ENCODE peak calls at places on chromosomes 1 and 21, in eight cellular contexts. K, T, B, M, U, V, Z and F are unnamed samples.

GRCh38 chr1:160538985-160539651 is 16.1 kb upstream of the SLAMF6 start:
- DNase-seq in K (no peak), T (no peak), B (no peak), M (no peak), U (peak), V (no peak), Z (no peak), F (no peak)

GRCh38 chr1:53503433-53503925 is 44.3 kb downstream of the DMRTB1 start:
- DNase-seq in K (no peak), T (no peak), B (no peak), M (no peak), U (no peak), V (no peak), Z (no peak), F (no peak)

GRCh38 chr1:94716966-94717365 is 103.2 kb upstream of the SLC44A3 start:
- DNase-seq in K (no peak), T (no peak), B (no peak), M (no peak), U (no peak), V (no peak), Z (no peak), F (no peak)

GRCh38 chr1:89607888-89608626 is 24.9 kb upstream of the LRRC8C start:
- DNase-seq in K (peak), T (no peak), B (no peak), M (peak), U (no peak), V (peak), Z (peak), F (no peak)

GRCh38 chr1:215911406-215911968 is 344.4 kb downstream of the KCTD3 start:
- DNase-seq in K (no peak), T (no peak), B (no peak), M (no peak), U (no peak), V (no peak), Z (no peak), F (no peak)

GRCh38 chr21:29279531-29279930 is 19.2 kb upstream of the BACH1 start:
- DNase-seq in K (no peak), T (no peak), B (no peak), M (no peak), U (no peak), V (no peak), Z (no peak), F (no peak)

GRCh38 chr1:153374077-153374476 is 1.3 kb downstream of the S100A12 start:
- DNase-seq in K (no peak), T (no peak), B (no peak), M (no peak), U (no peak), V (no peak), Z (no peak), F (no peak)

GRCh38 chr1:159211331-159212136 is 6.9 kb downstream of the ACKR1 start:
- DNase-seq in K (peak), T (no peak), B (no peak), M (peak), U (peak), V (no peak), Z (peak), F (no peak)

GRCh38 chr1:233625510-233625981 is 11.6 kb downstream of the KCNK1 start:
- DNase-seq in K (no peak), T (no peak), B (no peak), M (no peak), U (peak), V (no peak), Z (no peak), F (no peak)

GRCh38 chr1:12591267-12591938 is 26.6 kb downstream of the DHRS3 start:
- DNase-seq in K (no peak), T (no peak), B (no peak), M (no peak), U (no peak), V (peak), Z (no peak), F (no peak)

GRCh38 chr1:44655609-44656008 is 18.7 kb downstream of the TMEM53 start:
- DNase-seq in K (no peak), T (no peak), B (no peak), M (peak), U (no peak), V (no peak), Z (no peak), F (no peak)

GRCh38 chr1:198794498-198794897 is 155.7 kb downstream of the PTPRC start:
- DNase-seq in K (no peak), T (peak), B (no peak), M (no peak), U (no peak), V (no peak), Z (no peak), F (no peak)

GRCh38 chr1:40232444-40232843 is 15.3 kb upstream of the TMCO2 start:
- DNase-seq in K (no peak), T (no peak), B (no peak), M (no peak), U (no peak), V (no peak), Z (peak), F (no peak)

GRCh38 chr1:29551123-29551522 is 314.8 kb downstream of the PTPRU start:
- DNase-seq in K (no peak), T (no peak), B (no peak), M (no peak), U (no peak), V (no peak), Z (no peak), F (no peak)

GRCh38 chr1:201282931-201283829 is at the start of gene PKP1:
- DNase-seq in K (no peak), T (no peak), B (no peak), M (peak), U (peak), V (no peak), Z (no peak), F (no peak)

GRCh38 chr1:181104042-181104789 is 15.7 kb downstream of the IER5 start:
- DNase-seq in K (no peak), T (no peak), B (no peak), M (no peak), U (no peak), V (no peak), Z (no peak), F (no peak)

GRCh38 chr1:242196101-242196500 is 197.2 kb upstream of the MAP1LC3C start:
- DNase-seq in K (no peak), T (no peak), B (no peak), M (no peak), U (no peak), V (no peak), Z (no peak), F (no peak)

GRCh38 chr1:46692806-46693770 is 21.4 kb downstream of the TEX38 start:
- DNase-seq in K (no peak), T (no peak), B (no peak), M (peak), U (no peak), V (no peak), Z (no peak), F (no peak)

GRCh38 chr1:226649244-226649643 is 89.8 kb downstream of the ITPKB start:
- DNase-seq in K (no peak), T (no peak), B (no peak), M (no peak), U (no peak), V (peak), Z (no peak), F (no peak)

GRCh38 chr21:21177353-21177986 is 179.3 kb downstream of the NCAM2 start:
- DNase-seq in K (no peak), T (no peak), B (no peak), M (no peak), U (no peak), V (no peak), Z (no peak), F (no peak)

GRCh38 chr1:210663730-210664573 is 335.2 kb downstream of the HHAT start:
- DNase-seq in K (no peak), T (no peak), B (no peak), M (peak), U (peak), V (no peak), Z (no peak), F (no peak)

GRCh38 chr21:45048968-45049367 is 25.4 kb upstream of the ADARB1 start:
- DNase-seq in K (no peak), T (no peak), B (no peak), M (no peak), U (no peak), V (no peak), Z (no peak), F (no peak)

GRCh38 chr1:149942885-149943284 is 6.2 kb upstream of the MTMR11 start:
- DNase-seq in K (no peak), T (no peak), B (no peak), M (no peak), U (no peak), V (no peak), Z (no peak), F (no peak)

GRCh38 chr1:207152792-207153434 is 48.9 kb downstream of the C4BPA start:
- DNase-seq in K (no peak), T (no peak), B (no peak), M (no peak), U (no peak), V (no peak), Z (no peak), F (no peak)
- H3K4me3 ChIP-seq in K (no peak), T (no peak), B (no peak), M (no peak), U (no peak), V (no peak), Z (no peak), F (no peak)

GRCh38 chr1:1779691-1780597 is 1.7 kb upstream of the NADK start:
- DNase-seq in K (peak), T (no peak), B (no peak), M (no peak), U (peak), V (peak), Z (peak), F (no peak)
- H3K4me3 ChIP-seq in K (peak), T (no peak), B (no peak), M (no peak), U (no peak), V (peak), Z (peak), F (peak)

GRCh38 chr1:165712764-165713163 is 14.4 kb upstream of the ALDH9A1 start:
- DNase-seq in K (no peak), T (no peak), B (no peak), M (no peak), U (no peak), V (no peak), Z (no peak), F (no peak)

GRCh38 chr1:165717918-165718515 is 19.7 kb upstream of the ALDH9A1 start:
- DNase-seq in K (no peak), T (peak), B (peak), M (peak), U (peak), V (no peak), Z (peak), F (no peak)
- H3K4me3 ChIP-seq in K (no peak), T (no peak), B (no peak), M (no peak), U (no peak), V (no peak), Z (no peak), F (no peak)

GRCh38 chr1:17799642-17800041 is 44.5 kb downstream of the ACTL8 start:
- DNase-seq in K (no peak), T (no peak), B (no peak), M (no peak), U (no peak), V (no peak), Z (no peak), F (no peak)
- H3K4me3 ChIP-seq in K (no peak), T (no peak), B (no peak), M (no peak), U (no peak), V (no peak), Z (no peak), F (no peak)

GRCh38 chr1:230494514-230494913 is 68.4 kb upstream of the PGBD5 start:
- DNase-seq in K (no peak), T (no peak), B (no peak), M (no peak), U (no peak), V (no peak), Z (no peak), F (no peak)

GRCh38 chr1:230494026-230494425 is 67.9 kb upstream of the PGBD5 start:
- DNase-seq in K (no peak), T (no peak), B (no peak), M (no peak), U (no peak), V (no peak), Z (no peak), F (no peak)

GRCh38 chr1:230493264-230493663 is 67.1 kb upstream of the PGBD5 start:
- DNase-seq in K (no peak), T (no peak), B (no peak), M (no peak), U (no peak), V (no peak), Z (no peak), F (no peak)

GRCh38 chr1:230495021-230495550 is 69.0 kb upstream of the PGBD5 start:
- DNase-seq in K (no peak), T (no peak), B (no peak), M (no peak), U (no peak), V (no peak), Z (no peak), F (no peak)

GRCh38 chr1:230495891-230496385 is 69.8 kb upstream of the PGBD5 start:
- DNase-seq in K (no peak), T (no peak), B (no peak), M (no peak), U (no peak), V (no peak), Z (no peak), F (peak)
- H3K4me3 ChIP-seq in K (no peak), T (peak), B (no peak), M (no peak), U (no peak), V (no peak), Z (no peak), F (no peak)

GRCh38 chr1:23619299-23620188 is 60.2 kb upstream of the ID3 start:
- DNase-seq in K (peak), T (no peak), B (no peak), M (no peak), U (peak), V (no peak), Z (peak), F (no peak)
- H3K4me3 ChIP-seq in K (peak), T (peak), B (no peak), M (peak), U (no peak), V (peak), Z (peak), F (peak)

DNA sequence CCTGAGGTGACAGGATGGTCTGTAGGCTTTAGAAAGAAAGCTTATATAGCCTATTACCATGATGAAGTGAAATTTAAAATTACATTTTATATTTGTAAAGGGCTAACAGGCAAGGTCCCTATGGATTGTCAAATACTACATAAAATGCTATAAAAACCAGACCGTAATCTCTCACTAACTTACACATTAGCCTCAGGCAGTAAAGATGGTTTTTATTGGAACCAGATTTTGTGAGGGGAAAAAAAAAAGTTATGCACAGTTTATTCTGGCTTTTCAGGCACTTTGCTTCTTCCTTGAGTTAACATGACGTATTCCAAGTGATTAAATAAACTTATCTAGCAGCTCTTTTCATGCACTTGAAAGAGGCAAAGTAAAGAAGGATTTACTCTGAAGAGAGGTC is 711.6 kb upstream of the PTBP2 start:
- DNase-seq in K (no peak), T (no peak), B (no peak), M (no peak), U (peak), V (no peak), Z (no peak), F (no peak)
- H3K4me3 ChIP-seq in K (no peak), T (no peak), B (no peak), M (no peak), U (no peak), V (no peak), Z (no peak), F (no peak)

GRCh38 chr1:61082336-61083013 is at the start of gene NFIA:
- DNase-seq in K (no peak), T (no peak), B (peak), M (peak), U (peak), V (peak), Z (peak), F (no peak)

GRCh38 chr1:61081637-61082335 is 575 bp upstream of the NFIA start:
- DNase-seq in K (no peak), T (no peak), B (no peak), M (peak), U (peak), V (peak), Z (peak), F (no peak)

GRCh38 chr1:61080408-61081134 is 1.8 kb upstream of the NFIA start:
- DNase-seq in K (no peak), T (no peak), B (no peak), M (peak), U (no peak), V (no peak), Z (no peak), F (no peak)

GRCh38 chr1:61079898-61080336 is 2.4 kb upstream of the NFIA start:
- DNase-seq in K (no peak), T (peak), B (peak), M (peak), U (peak), V (peak), Z (peak), F (peak)

GRCh38 chr1:61081135-61081636 is 1.2 kb upstream of the NFIA start:
- DNase-seq in K (no peak), T (no peak), B (no peak), M (peak), U (peak), V (no peak), Z (peak), F (no peak)
- H3K4me3 ChIP-seq in K (peak), T (peak), B (peak), M (peak), U (peak), V (peak), Z (peak), F (peak)

DNA sequence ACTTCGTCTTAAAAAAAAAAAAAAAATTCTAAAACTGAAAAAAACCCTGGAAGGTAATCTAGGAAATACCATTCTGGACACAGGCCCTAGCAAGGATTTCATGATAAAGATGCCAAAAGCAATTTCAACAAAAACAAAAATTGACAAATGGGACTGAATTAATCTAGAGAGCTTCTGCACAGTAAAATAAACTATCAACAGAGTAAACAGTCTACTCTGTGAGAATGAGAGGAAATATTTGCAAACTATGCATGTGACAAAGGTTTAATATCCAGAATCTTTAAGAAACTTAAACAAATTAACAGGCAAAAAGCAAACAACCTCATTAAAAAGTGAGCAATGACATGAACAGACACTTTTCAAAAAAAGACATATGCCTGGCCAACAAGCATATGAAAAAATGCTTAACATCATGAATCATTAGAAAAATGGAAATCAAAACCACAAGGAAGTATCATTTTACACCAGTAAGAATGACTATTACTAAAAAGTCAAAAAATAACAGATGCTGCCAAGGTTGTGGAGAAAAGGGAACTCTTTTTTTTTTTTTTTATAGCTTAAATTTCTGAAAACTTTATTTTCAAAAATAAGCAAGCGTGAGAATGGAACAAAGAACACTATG is 29.4 kb upstream of the RNPC3 start:
- DNase-seq in K (no peak), T (no peak), B (no peak), M (no peak), U (no peak), V (no peak), Z (no peak), F (no peak)
- H3K4me3 ChIP-seq in K (no peak), T (no peak), B (no peak), M (no peak), U (no peak), V (no peak), Z (no peak), F (no peak)

DNA sequence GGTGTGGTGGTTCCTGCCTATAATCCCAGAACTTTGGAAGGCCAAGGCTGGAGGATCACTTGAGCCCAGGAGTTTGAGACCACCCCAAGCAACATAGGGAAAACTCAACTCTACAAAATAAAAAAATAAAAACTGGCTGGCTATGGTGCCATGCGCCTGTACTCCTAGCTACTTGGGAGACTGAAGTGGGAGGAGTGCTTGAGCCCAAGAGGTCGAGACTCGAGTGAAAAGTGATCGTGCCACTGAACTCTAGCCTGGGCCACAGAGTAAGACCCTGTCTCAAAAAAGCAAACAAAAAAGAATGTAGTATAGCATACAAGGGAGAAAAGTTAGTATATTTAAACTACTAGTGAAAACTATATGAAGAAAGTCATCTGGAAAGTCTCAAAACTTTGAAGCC is 66.7 kb downstream of the ARID4B start:
- DNase-seq in K (no peak), T (no peak), B (no peak), M (no peak), U (no peak), V (no peak), Z (no peak), F (no peak)
- H3K4me3 ChIP-seq in K (no peak), T (no peak), B (no peak), M (no peak), U (no peak), V (no peak), Z (no peak), F (no peak)